ENCODE peak calls at places on chromosome 2, in five cellular contexts. M is prostate gland, V is left lung, T is lower leg skin, U is tibial artery. H is an unnamed sample.

GRCh38 chr2:233846387-233847247 is 7.7 kb downstream of the HJURP start:
- DNase-seq in M (no peak), V (no peak), T (no peak), U (no peak), H (no peak)

GRCh38 chr2:162890690-162891311 is 52.2 kb upstream of the KCNH7 start:
- DNase-seq in M (no peak), V (no peak), T (no peak), U (no peak), H (peak; percentile 63)

GRCh38 chr2:29011650-29012060 is 30.6 kb downstream of the TOGARAM2 start:
- DNase-seq in M (no peak), V (peak; percentile 80), T (no peak), U (no peak), H (peak; percentile 13)

GRCh38 chr2:53740170-53740569 is 27.4 kb upstream of the CHAC2 start:
- DNase-seq in M (no peak), V (no peak), T (no peak), U (no peak), H (no peak)

GRCh38 chr2:29322011-29322410 is 206.8 kb downstream of the CLIP4 start:
- DNase-seq in M (no peak), V (no peak), T (no peak), U (no peak), H (peak; percentile 42)

GRCh38 chr2:11097038-11097720 is 58.1 kb upstream of the SLC66A3 start:
- DNase-seq in M (no peak), V (no peak), T (no peak), U (no peak), H (no peak)

GRCh38 chr2:189125195-189125594 is 54.4 kb downstream of the COL5A2 start:
- DNase-seq in M (no peak), V (no peak), T (no peak), U (no peak), H (no peak)

GRCh38 chr2:118858485-118859156 is 11.2 kb upstream of the EN1 start:
- DNase-seq in M (no peak), V (no peak), T (no peak), U (no peak), H (no peak)

GRCh38 chr2:30655660-30656059 is 151.6 kb downstream of the CAPN13 start:
- DNase-seq in M (no peak), V (no peak), T (no peak), U (no peak), H (no peak)

GRCh38 chr2:69149631-69150215 is 136.7 kb downstream of the ANTXR1 start:
- DNase-seq in M (no peak), V (no peak), T (no peak), U (peak; percentile 59), H (no peak)

GRCh38 chr2:72010647-72011355 is 136.9 kb downstream of the CYP26B1 start:
- DNase-seq in M (peak; percentile 1), V (no peak), T (peak; percentile 12), U (no peak), H (no peak)

GRCh38 chr2:136005462-136006205 is 20.2 kb upstream of the DARS1 start:
- DNase-seq in M (no peak), V (no peak), T (no peak), U (no peak), H (peak; percentile 76)

GRCh38 chr2:232533944-232534710 is 5.4 kb upstream of the CHRNG start:
- DNase-seq in M (no peak), V (peak; percentile 25), T (no peak), U (peak; percentile 9), H (no peak)

GRCh38 chr2:160909781-160910242 is 250.4 kb upstream of the TANK start:
- DNase-seq in M (no peak), V (no peak), T (no peak), U (no peak), H (no peak)

GRCh38 chr2:20135631-20136050 is 84.2 kb upstream of the LAPTM4A start:
- DNase-seq in M (peak; percentile 68), V (peak; percentile 68), T (peak; percentile 66), U (peak; percentile 42), H (peak; percentile 81)

GRCh38 chr2:225337183-225337582 is 62.3 kb upstream of the NYAP2 start:
- DNase-seq in M (no peak), V (no peak), T (no peak), U (no peak), H (no peak)

GRCh38 chr2:67566292-67566691 is 169.2 kb downstream of the ETAA1 start:
- DNase-seq in M (no peak), V (no peak), T (no peak), U (no peak), H (no peak)
- TF ChIP-seq CTCF in M (no peak), V (no peak), T (no peak), U (no peak), H (no peak)

DNA sequence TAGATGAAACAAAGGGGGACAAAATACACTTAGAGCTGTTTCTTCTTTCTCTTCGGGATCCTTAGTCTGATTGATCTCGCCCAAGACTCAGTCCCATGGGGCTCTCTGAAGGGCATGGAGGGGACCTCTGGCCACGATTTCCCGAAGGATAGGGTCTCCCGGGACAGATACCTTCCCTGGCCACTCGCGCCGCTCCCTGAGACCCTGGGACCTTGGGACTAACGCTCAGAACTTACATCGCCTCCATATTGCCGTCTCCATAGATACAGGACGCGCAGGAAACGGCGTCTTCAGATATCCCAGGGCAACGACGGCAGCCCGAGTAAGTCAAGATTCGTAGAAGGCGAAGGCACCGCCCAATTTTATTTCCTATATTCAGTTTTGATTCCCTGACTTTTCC is at the start of gene CFAP65:
- DNase-seq in M (peak; percentile 34), V (no peak), T (no peak), U (no peak), H (peak; percentile 34)
- TF ChIP-seq CTCF in M (no peak), V (no peak), T (no peak), U (no peak), H (no peak)

GRCh38 chr2:12167525-12168317 is 421.3 kb downstream of the LPIN1 start:
- DNase-seq in M (no peak), V (no peak), T (no peak), U (no peak), H (peak; percentile 11)
- TF ChIP-seq CTCF in M (no peak), V (peak; percentile 14), T (no peak), U (no peak), H (peak; percentile 21)

GRCh38 chr2:235889302-235889630 is 278.9 kb downstream of the GBX2 start:
- DNase-seq in M (no peak), V (no peak), T (no peak), U (no peak), H (no peak)

GRCh38 chr2:235898766-235899165 is 269.4 kb downstream of the GBX2 start:
- DNase-seq in M (no peak), V (no peak), T (no peak), U (no peak), H (no peak)

GRCh38 chr2:235896061-235896460 is 272.1 kb downstream of the GBX2 start:
- DNase-seq in M (no peak), V (no peak), T (no peak), U (no peak), H (no peak)

GRCh38 chr2:235893129-235893698 is 275.0 kb downstream of the GBX2 start:
- DNase-seq in M (no peak), V (no peak), T (no peak), U (no peak), H (no peak)

DNA sequence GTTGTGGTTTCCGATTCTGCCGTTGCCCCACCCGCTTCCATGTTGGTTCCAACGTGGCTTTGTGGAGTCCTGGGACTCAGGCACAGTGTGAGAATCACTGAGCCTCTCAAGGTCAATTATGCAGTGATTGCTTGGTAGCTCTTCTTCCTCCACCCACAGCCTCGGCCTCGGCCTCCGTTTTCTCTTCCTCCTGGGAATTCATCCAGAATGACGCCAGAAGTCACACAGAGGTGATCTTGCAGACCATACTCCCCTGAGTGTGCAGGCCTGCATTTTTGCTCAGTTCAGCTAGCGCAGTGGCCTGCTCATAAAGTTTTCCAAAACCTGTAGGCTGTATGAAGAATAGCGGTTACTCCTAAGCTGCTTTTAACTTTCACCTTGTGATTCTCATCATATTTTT is 273.3 kb downstream of the GBX2 start:
- DNase-seq in M (no peak), V (no peak), T (no peak), U (no peak), H (no peak)
- TF ChIP-seq CTCF in M (no peak), V (no peak), T (no peak), U (no peak), H (no peak)

GRCh38 chr2:212488611-212489010 is 50.0 kb downstream of the ERBB4 start:
- DNase-seq in M (no peak), V (no peak), T (no peak), U (no peak), H (no peak)

GRCh38 chr2:212480447-212480846 is 58.2 kb downstream of the ERBB4 start:
- DNase-seq in M (no peak), V (no peak), T (no peak), U (no peak), H (no peak)

GRCh38 chr2:212489719-212490346 is 48.8 kb downstream of the ERBB4 start:
- DNase-seq in M (no peak), V (no peak), T (no peak), U (no peak), H (peak; percentile 3)

DNA sequence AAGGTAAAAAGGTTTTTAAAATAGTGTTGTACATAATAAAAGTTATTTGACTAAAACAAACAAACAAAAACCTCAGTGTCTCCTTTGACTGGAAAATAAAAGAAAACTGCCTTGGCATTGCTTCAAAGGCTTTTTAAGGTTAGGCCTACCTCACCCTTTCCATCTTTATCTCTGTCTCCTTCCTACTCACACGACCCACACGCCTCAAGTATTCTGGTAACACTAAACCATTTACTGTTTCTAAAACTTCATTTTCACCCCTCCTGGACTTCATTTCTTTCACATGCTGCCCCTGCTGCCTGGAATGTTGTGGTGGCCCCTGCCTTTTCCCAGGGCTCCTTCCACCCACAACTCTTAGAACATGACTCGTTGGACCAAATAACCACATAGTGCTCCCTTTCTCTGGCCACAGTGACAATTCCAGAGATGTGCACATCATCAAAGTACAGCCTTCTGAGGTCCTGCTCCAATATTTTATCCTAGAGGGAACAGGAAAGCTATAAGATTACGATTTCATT is 54.0 kb downstream of the ERBB4 start:
- DNase-seq in M (no peak), V (no peak), T (no peak), U (no peak), H (no peak)
- TF ChIP-seq CTCF in M (no peak), V (no peak), T (no peak), U (no peak), H (no peak)